ENCODE peak calls at places on chromosomes 1 and 21, in six cellular contexts. J, T, M, Q, B and C are unnamed samples.

GRCh38 chr21:44802396-44803153 is 955 bp upstream of the UBE2G2 start:
- DNase-seq in J (no peak), T (no peak), M (peak), Q (no peak), B (no peak), C (no peak)

GRCh38 chr1:27525296-27526271 is 35.6 kb upstream of the WASF2 start:
- DNase-seq in J (peak), T (no peak), M (peak), Q (peak), B (peak), C (peak)

GRCh38 chr1:118340928-118341905 is 156.2 kb upstream of the SPAG17 start:
- DNase-seq in J (no peak), T (no peak), M (no peak), Q (no peak), B (no peak), C (no peak)

GRCh38 chr1:201008666-201009360 is 14.7 kb downstream of the KIF21B start:
- DNase-seq in J (no peak), T (no peak), M (no peak), Q (no peak), B (no peak), C (no peak)

GRCh38 chr1:46719689-46720088 is 775 bp upstream of the EFCAB14 start:
- DNase-seq in J (no peak), T (no peak), M (peak), Q (no peak), B (peak), C (peak)

GRCh38 chr1:103160281-103160680 is 52.0 kb upstream of the COL11A1 start:
- DNase-seq in J (peak), T (no peak), M (peak), Q (no peak), B (no peak), C (no peak)

GRCh38 chr1:147598631-147599361 is 57.5 kb downstream of the BCL9 start:
- DNase-seq in J (peak), T (peak), M (peak), Q (peak), B (no peak), C (no peak)

GRCh38 chr1:159091547-159092397 is 15.2 kb upstream of the AIM2 start:
- DNase-seq in J (peak), T (no peak), M (peak), Q (no peak), B (no peak), C (no peak)

GRCh38 chr21:17463441-17463840 is 49.4 kb upstream of the CXADR start:
- DNase-seq in J (peak), T (no peak), M (peak), Q (no peak), B (no peak), C (no peak)

DNA sequence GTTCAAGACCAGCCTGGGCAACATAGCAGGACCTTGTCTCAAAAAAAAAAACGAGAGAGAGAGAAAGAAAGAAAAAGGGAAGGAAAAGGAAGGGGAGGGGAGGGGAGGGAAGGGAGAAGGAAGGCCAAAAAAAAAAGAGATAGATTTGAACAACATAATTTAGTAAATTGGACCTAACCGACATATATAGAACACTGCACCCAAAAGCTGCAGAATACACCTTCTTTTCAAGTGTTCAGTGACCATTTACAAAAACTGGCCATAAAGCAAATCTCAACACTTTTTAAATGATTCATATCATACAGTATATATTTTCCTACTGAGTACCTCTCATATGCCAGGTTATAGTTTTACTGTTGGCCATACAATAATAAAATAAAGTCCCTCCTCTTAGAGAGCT is 6.9 kb downstream of the TSTD1 start:
- DNase-seq in J (no peak), T (no peak), M (no peak), Q (no peak), B (no peak), C (no peak)
- H3K4ac ChIP-seq in J (no peak), T (no peak), M (no peak), Q (no peak), B (no peak), C (no peak)

DNA sequence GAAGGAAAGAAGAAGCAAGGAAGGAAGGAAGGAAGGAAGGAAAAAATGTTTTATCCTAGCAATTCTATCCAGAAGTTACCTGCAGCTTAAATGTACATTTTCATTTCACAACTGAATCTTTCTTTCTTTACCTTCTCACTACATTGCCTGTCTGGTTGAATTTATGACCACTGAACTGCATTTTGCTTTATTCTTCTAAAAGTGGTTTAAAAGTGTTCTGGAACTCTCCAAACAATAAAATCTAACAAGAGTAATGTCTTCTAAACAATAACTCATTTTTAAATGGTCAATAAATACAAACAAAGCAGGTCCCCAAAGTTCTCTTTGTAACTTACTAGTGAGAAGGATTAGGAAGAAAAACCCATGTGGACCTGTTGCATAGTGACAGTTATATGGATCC is 587.5 kb upstream of the NEGR1 start:
- DNase-seq in J (no peak), T (no peak), M (no peak), Q (no peak), B (no peak), C (no peak)
- H3K14ac ChIP-seq in J (no peak), T (no peak), M (no peak), Q (no peak), B (no peak), C (no peak)

GRCh38 chr1:229874609-229875008 is 192.4 kb upstream of the GALNT2 start:
- DNase-seq in J (no peak), T (no peak), M (no peak), Q (no peak), B (no peak), C (no peak)
- H3K4me2 ChIP-seq in J (no peak), T (no peak), M (no peak), Q (no peak), B (no peak), C (no peak)

GRCh38 chr1:55695553-55695952 is 480.4 kb upstream of the USP24 start:
- DNase-seq in J (peak), T (no peak), M (peak), Q (no peak), B (no peak), C (no peak)
- H3K4ac ChIP-seq in J (peak), T (no peak), M (no peak), Q (no peak), B (peak), C (no peak)

DNA sequence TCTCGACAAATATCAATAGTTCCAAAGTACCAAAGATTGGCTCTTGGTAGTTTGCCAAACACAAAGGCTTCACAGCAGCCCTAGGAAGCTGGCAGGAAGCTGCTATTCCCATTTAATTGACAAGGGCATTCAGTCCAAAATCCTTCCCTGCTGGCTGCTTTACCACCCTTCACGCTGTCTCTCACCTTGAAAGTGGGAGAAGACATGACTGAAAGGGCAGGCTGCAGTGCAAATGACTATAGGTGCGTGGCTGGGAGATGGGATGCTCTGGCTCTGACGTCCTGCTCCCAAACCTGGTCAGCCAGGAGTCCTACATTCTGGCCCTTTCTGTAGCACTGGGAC is 3.8 kb upstream of the CSF1 start:
- DNase-seq in J (no peak), T (no peak), M (no peak), Q (no peak), B (no peak), C (no peak)
- H3K14ac ChIP-seq in J (no peak), T (no peak), M (peak), Q (no peak), B (no peak), C (no peak)

GRCh38 chr21:41707231-41707988 is 59.4 kb downstream of the RIPK4 start:
- DNase-seq in J (no peak), T (no peak), M (no peak), Q (no peak), B (no peak), C (no peak)
- H3K4me2 ChIP-seq in J (no peak), T (no peak), M (no peak), Q (no peak), B (no peak), C (no peak)

GRCh38 chr1:14777516-14778506 is 179.3 kb downstream of the KAZN start:
- DNase-seq in J (no peak), T (no peak), M (no peak), Q (no peak), B (no peak), C (no peak)
- H3K4ac ChIP-seq in J (no peak), T (no peak), M (no peak), Q (no peak), B (no peak), C (no peak)

DNA sequence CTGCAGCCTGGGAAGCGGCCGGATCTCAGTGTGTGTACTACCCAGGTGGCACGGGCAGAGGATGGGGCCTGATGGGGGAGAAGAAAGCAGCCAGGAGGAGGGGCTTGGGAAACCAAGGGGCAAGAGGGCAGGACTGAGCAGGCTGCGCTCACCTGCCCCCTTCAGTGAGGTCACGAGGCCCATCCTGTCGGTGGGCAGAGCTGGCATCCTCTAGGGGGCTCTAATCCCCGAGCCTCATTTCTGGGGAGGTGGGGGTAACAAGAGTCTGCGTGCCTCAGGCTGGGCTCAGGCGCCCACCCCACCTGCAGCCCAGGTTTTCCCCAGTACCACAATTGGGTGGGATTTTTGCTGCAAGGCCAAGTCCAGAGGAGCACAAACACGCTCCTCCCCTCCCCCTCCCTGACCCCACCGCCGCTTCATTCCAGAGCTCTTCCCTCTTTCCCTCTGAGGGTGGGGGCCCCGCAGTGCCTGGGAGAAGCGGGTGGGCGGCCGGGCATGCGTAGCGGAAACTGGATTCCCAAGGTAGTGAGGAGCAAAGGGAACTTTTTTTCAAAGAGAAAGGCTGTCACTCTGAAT is 1.8 kb upstream of the WNT3A start:
- DNase-seq in J (no peak), T (no peak), M (no peak), Q (peak), B (no peak), C (peak)
- H3K14ac ChIP-seq in J (no peak), T (no peak), M (no peak), Q (no peak), B (no peak), C (no peak)

GRCh38 chr1:180117764-180118116 is 36.9 kb upstream of the QSOX1 start:
- DNase-seq in J (peak), T (no peak), M (peak), Q (no peak), B (no peak), C (no peak)
- H3K4me2 ChIP-seq in J (no peak), T (no peak), M (no peak), Q (no peak), B (no peak), C (no peak)

DNA sequence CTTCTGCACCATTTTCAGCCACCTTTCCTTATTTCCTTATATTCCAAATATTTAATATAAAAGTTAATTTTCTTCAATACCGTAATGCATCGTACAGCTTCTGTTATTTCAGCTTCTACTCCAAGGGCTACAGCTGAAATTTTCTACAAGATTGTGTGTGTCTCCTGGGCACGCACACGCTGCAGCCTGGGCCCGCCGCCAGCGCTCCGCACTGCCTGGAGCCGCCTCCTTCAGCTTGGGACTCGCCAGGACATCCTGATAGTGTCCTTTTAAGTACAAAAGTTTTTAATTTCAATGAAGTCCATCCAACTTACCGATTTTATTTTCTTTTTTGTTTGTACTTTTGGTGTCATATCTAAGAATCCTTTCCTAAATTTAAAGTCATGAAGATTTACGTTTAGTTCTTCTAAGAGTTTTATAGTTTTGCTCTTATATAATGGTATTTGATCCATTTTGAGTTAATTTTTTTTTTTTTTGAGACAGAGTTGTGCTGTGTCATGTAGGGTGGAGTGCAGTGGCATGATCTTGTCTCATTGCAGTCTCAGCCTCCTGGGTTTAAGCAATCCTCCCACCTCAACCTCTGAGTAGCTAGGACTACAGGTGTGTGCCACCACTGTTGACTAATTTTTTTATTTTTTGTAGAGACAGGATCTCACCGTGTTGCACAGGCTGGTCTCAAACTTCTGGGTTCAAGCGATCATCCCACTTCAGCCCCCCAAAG is 82.8 kb downstream of the AXDND1 start:
- DNase-seq in J (no peak), T (no peak), M (no peak), Q (no peak), B (no peak), C (no peak)
- H3K4ac ChIP-seq in J (no peak), T (no peak), M (no peak), Q (no peak), B (no peak), C (no peak)